ENCODE peak calls at places on chromosomes 7 and 10, in five cellular contexts. One of them, this sample, is unnamed.

GRCh38 chr10:50347394-50347802 is 96.1 kb upstream of the ASAH2 start:
- DNase-seq in GM12878: peak; percentile 89
- DNase-seq in ovary: no peak
- DNase-seq in heart left ventricle: no peak
- DNase-seq in A549: no peak
- DNase-seq in this sample: no peak

GRCh38 chr7:27745064-27745583 is 5.2 kb downstream of the TAX1BP1 start:
- DNase-seq in heart left ventricle: no peak
- DNase-seq in GM12878: no peak
- DNase-seq in ovary: peak; percentile 43
- DNase-seq in A549: peak; percentile 67
- DNase-seq in this sample: no peak

GRCh38 chr7:49775949-49776443 is 2.6 kb downstream of the VWC2 start:
- DNase-seq in heart left ventricle: no peak
- DNase-seq in A549: no peak
- DNase-seq in GM12878: no peak
- DNase-seq in ovary: no peak
- DNase-seq in this sample: no peak

GRCh38 chr10:80408198-80409085 is at the start of gene PRXL2A:
- DNase-seq in ovary: peak; percentile 87
- DNase-seq in A549: peak; percentile 92
- DNase-seq in heart left ventricle: peak; percentile 91
- DNase-seq in GM12878: no peak
- DNase-seq in this sample: peak; percentile 83

GRCh38 chr10:11450427-11450826 is 161.0 kb downstream of the USP6NL start:
- DNase-seq in GM12878: no peak
- DNase-seq in heart left ventricle: no peak
- DNase-seq in ovary: no peak
- DNase-seq in A549: no peak
- DNase-seq in this sample: no peak

GRCh38 chr10:125064681-125065492 is 95.5 kb downstream of the CTBP2 start:
- DNase-seq in A549: no peak
- DNase-seq in ovary: peak; percentile 18
- DNase-seq in heart left ventricle: no peak
- DNase-seq in GM12878: peak; percentile 95
- DNase-seq in this sample: no peak

GRCh38 chr10:4043897-4044296 is 258.9 kb upstream of the KLF6 start:
- DNase-seq in GM12878: no peak
- DNase-seq in ovary: no peak
- DNase-seq in A549: no peak
- DNase-seq in heart left ventricle: peak; percentile 21
- DNase-seq in this sample: no peak

GRCh38 chr10:124224331-124225028 is 131.1 kb upstream of the CHST15 start:
- DNase-seq in A549: no peak
- DNase-seq in ovary: no peak
- DNase-seq in GM12878: no peak
- DNase-seq in heart left ventricle: no peak
- DNase-seq in this sample: peak; percentile 84

GRCh38 chr7:126001344-126001743 is 1071.7 kb upstream of the POT1 start:
- DNase-seq in A549: no peak
- DNase-seq in GM12878: no peak
- DNase-seq in heart left ventricle: no peak
- DNase-seq in ovary: no peak
- DNase-seq in this sample: no peak

GRCh38 chr10:76885815-76886214 is 751.8 kb downstream of the KCNMA1 start:
- DNase-seq in ovary: no peak
- DNase-seq in A549: no peak
- DNase-seq in heart left ventricle: peak; percentile 23
- DNase-seq in GM12878: no peak
- DNase-seq in this sample: no peak

GRCh38 chr10:16965740-16966447 is 148.7 kb upstream of the RSU1 start:
- DNase-seq in ovary: peak; percentile 53
- DNase-seq in heart left ventricle: no peak
- DNase-seq in GM12878: no peak
- DNase-seq in A549: peak; percentile 60
- DNase-seq in this sample: no peak

GRCh38 chr7:114243019-114243507 is 171.6 kb upstream of the FOXP2 start:
- DNase-seq in A549: no peak
- DNase-seq in ovary: no peak
- DNase-seq in heart left ventricle: no peak
- DNase-seq in GM12878: no peak
- DNase-seq in this sample: no peak

GRCh38 chr7:111198255-111198654 is 107.3 kb downstream of the LRRN3 start:
- DNase-seq in GM12878: no peak
- DNase-seq in ovary: no peak
- DNase-seq in heart left ventricle: no peak
- DNase-seq in A549: no peak
- DNase-seq in this sample: no peak

GRCh38 chr10:31418481-31418880 is 99.5 kb downstream of the ZEB1 start:
- DNase-seq in A549: no peak
- DNase-seq in GM12878: no peak
- DNase-seq in heart left ventricle: no peak
- DNase-seq in ovary: no peak
- DNase-seq in this sample: no peak

GRCh38 chr7:121561717-121562116 is 165.6 kb upstream of the FAM3C start:
- DNase-seq in A549: no peak
- DNase-seq in heart left ventricle: no peak
- DNase-seq in GM12878: no peak
- DNase-seq in ovary: no peak
- DNase-seq in this sample: no peak

GRCh38 chr7:42236266-42237161 is 495 bp downstream of the GLI3 start:
- DNase-seq in heart left ventricle: peak; percentile 57
- DNase-seq in A549: peak; percentile 18
- DNase-seq in ovary: peak; percentile 77
- DNase-seq in GM12878: no peak
- DNase-seq in this sample: peak; percentile 79

GRCh38 chr7:16851829-16852228 is 30.0 kb downstream of the AGR3 start:
- DNase-seq in A549: no peak
- DNase-seq in GM12878: no peak
- DNase-seq in heart left ventricle: no peak
- DNase-seq in ovary: no peak
- DNase-seq in this sample: no peak

GRCh38 chr7:128829391-128830166 is 627 bp upstream of the FLNC start:
- DNase-seq in GM12878: no peak
- DNase-seq in heart left ventricle: peak; percentile 65
- DNase-seq in ovary: peak; percentile 47
- DNase-seq in A549: no peak
- DNase-seq in this sample: no peak

GRCh38 chr7:100602889-100603696 is 930 bp downstream of the PCOLCE start:
- DNase-seq in ovary: peak; percentile 92
- DNase-seq in GM12878: no peak
- DNase-seq in A549: no peak
- DNase-seq in heart left ventricle: peak; percentile 77
- DNase-seq in this sample: peak; percentile 87

GRCh38 chr7:40923631-40924030 is 779.3 kb downstream of the INHBA start:
- DNase-seq in heart left ventricle: no peak
- DNase-seq in ovary: no peak
- DNase-seq in A549: no peak
- DNase-seq in GM12878: no peak
- DNase-seq in this sample: no peak

GRCh38 chr7:151117565-151117964 is 31.3 kb downstream of the AGAP3 start:
- DNase-seq in GM12878: no peak
- DNase-seq in A549: no peak
- DNase-seq in ovary: no peak
- DNase-seq in heart left ventricle: no peak
- DNase-seq in this sample: no peak

GRCh38 chr10:86311176-86311575 is 55.4 kb downstream of the GRID1 start:
- DNase-seq in A549: no peak
- DNase-seq in GM12878: no peak
- DNase-seq in heart left ventricle: no peak
- DNase-seq in ovary: no peak
- DNase-seq in this sample: no peak

GRCh38 chr7:19011212-19011611 is 106.2 kb downstream of the TWIST1 start:
- DNase-seq in GM12878: no peak
- DNase-seq in ovary: no peak
- DNase-seq in A549: no peak
- DNase-seq in heart left ventricle: no peak
- DNase-seq in this sample: no peak

GRCh38 chr10:133088524-133089460 is 1.1 kb downstream of the ADGRA1 start:
- DNase-seq in GM12878: no peak
- DNase-seq in heart left ventricle: no peak
- DNase-seq in A549: no peak
- DNase-seq in ovary: no peak
- DNase-seq in this sample: no peak

GRCh38 chr7:150378115-150378852 is 846 bp upstream of the ZNF775 start:
- DNase-seq in A549: peak; percentile 72
- DNase-seq in ovary: peak; percentile 67
- DNase-seq in heart left ventricle: peak; percentile 64
- DNase-seq in GM12878: no peak
- DNase-seq in this sample: no peak

GRCh38 chr7:51316262-51316665 is 345 bp downstream of the COBL start:
- DNase-seq in A549: peak; percentile 76
- DNase-seq in ovary: peak; percentile 24
- DNase-seq in GM12878: no peak
- DNase-seq in heart left ventricle: no peak
- DNase-seq in this sample: no peak

GRCh38 chr10:86922553-86922961 is 34.9 kb downstream of the MMRN2 start:
- DNase-seq in GM12878: no peak
- DNase-seq in A549: no peak
- DNase-seq in heart left ventricle: no peak
- DNase-seq in ovary: no peak
- DNase-seq in this sample: no peak

GRCh38 chr10:118455181-118455695 is 113.1 kb upstream of the FAM204A start:
- DNase-seq in heart left ventricle: no peak
- DNase-seq in GM12878: no peak
- DNase-seq in ovary: no peak
- DNase-seq in A549: no peak
- DNase-seq in this sample: no peak

GRCh38 chr7:142626420-142627035 is 122.7 kb upstream of the PRSS1 start:
- DNase-seq in heart left ventricle: peak; percentile 24
- DNase-seq in A549: peak; percentile 16
- DNase-seq in ovary: peak; percentile 28
- DNase-seq in GM12878: no peak
- DNase-seq in this sample: no peak

GRCh38 chr10:90337316-90337715 is 520.5 kb downstream of the HTR7 start:
- DNase-seq in A549: no peak
- DNase-seq in GM12878: no peak
- DNase-seq in heart left ventricle: no peak
- DNase-seq in ovary: no peak
- DNase-seq in this sample: no peak

GRCh38 chr10:14573666-14574261 is 200.9 kb downstream of the FAM107B start:
- DNase-seq in ovary: no peak
- DNase-seq in heart left ventricle: no peak
- DNase-seq in GM12878: no peak
- DNase-seq in A549: no peak
- DNase-seq in this sample: no peak

DNA sequence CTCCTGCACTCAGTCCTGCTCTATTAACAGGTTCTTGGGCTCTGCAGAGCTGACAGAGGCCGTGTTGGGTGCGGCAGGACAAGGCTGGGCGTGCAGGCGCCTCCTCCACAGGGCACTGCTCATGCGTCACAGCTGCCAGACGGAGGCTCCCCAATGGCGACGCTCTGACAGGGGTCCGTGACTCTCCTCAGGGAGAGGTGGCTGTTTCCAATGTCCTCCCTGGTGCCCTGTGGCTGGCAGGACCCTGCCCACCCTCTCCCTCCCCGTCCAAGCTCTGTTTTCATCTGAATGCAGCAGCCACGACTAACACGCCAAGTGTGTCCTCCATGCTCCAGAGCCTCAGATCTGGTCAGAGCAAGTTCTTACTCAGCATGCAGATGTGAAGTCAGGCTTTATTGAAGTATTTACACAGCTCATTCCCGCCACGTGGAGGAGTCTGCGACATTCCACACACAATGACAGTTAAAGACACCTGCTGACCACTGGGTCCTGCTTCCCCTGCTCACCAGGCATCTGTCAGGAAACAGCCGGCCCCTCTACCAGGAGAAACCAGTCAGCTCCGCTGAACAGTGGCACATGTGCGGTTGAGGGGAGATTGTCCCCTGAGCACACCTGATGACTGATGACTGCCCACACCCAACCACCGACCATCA is 116.7 kb downstream of the VIPR2 start:
- DNase-seq in GM12878: no peak
- DNase-seq in heart left ventricle: no peak
- DNase-seq in ovary: no peak
- DNase-seq in A549: no peak
- DNase-seq in this sample: peak; percentile 50
- H3K27ac ChIP-seq in GM12878: no peak overlapping the region
- H3K27ac ChIP-seq in heart left ventricle: no peak overlapping the region
- H3K27ac ChIP-seq in ovary: peak overlapping the region; percentile 12
- H3K27ac ChIP-seq in A549: no peak overlapping the region
- H3K27ac ChIP-seq in this sample: peak overlapping the region; percentile 17

DNA sequence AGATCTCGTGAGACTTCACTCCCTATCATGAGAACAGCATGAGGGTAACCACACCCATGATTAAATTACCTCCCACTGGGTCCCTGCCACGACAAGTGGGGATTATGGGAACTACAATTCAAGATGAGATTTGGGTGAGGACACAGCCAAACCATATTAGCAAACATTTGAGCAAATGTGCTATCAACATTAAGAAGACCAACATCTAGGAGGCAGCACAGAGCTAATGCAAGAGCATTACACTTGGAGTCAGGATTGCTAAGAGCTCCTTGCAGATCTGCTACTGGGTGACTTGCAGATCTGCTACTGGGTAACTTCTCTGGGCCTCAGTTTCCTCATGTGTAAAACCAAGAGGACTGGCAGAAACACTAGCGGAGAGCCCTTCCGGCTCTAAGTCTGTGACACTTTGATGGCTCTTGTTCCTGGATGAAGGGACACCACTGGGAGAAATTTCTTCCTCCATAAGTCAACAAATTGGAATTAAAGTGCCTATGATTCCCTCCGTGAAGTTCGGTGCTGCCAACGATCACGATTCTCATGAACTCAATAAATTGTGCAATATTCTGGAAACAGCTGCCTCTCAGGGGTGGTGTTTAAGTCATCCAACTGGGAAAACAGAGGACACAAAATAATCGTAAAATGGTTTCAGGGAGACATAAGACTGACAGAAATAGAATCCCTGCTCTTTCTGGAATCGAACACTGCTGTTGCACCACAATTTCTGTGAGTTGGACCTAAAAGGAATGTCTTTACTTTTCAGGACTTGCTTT is 115.8 kb upstream of the ITGB1 start:
- DNase-seq in ovary: no peak
- DNase-seq in GM12878: no peak
- DNase-seq in heart left ventricle: no peak
- DNase-seq in A549: no peak
- DNase-seq in this sample: no peak
- H3K4me3 ChIP-seq in ovary: no peak overlapping the region
- H3K4me3 ChIP-seq in GM12878: no peak overlapping the region
- H3K4me3 ChIP-seq in heart left ventricle: no peak overlapping the region
- H3K4me3 ChIP-seq in A549: no peak overlapping the region
- H3K4me3 ChIP-seq in this sample: peak overlapping the region; percentile 3

DNA sequence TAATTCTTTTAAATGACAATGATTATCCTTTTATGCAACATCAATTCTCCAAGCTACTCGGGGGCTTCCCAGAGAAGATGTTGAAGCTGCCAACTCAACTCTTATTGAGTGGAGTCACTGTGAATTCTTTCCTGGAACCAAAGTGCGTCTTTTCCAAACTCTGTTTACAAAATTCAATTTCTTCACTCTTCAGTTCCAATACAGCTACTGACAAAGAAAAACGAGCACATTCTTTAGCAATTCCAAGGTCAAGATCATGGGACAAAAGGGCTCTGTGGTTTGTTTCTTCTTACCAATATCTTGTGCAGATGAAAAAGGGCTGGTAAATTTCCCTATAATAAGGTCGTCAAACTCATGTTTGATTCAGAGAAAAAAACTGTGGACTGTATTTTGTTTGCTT is 74.2 kb downstream of the FAS start:
- DNase-seq in A549: no peak
- DNase-seq in ovary: no peak
- DNase-seq in heart left ventricle: no peak
- DNase-seq in GM12878: no peak
- DNase-seq in this sample: no peak
- TF ChIP-seq CTCF in A549: no peak
- TF ChIP-seq CTCF in ovary: no peak
- TF ChIP-seq CTCF in heart left ventricle: no peak
- TF ChIP-seq CTCF in GM12878: no peak
- TF ChIP-seq CTCF in this sample: no peak

GRCh38 chr7:95046494-95047240 is 139.3 kb downstream of the PPP1R9A start:
- DNase-seq in heart left ventricle: no peak
- DNase-seq in ovary: no peak
- DNase-seq in GM12878: no peak
- DNase-seq in A549: no peak
- DNase-seq in this sample: no peak
- H3K27ac ChIP-seq in heart left ventricle: no peak overlapping the region
- H3K27ac ChIP-seq in ovary: no peak overlapping the region
- H3K27ac ChIP-seq in GM12878: no peak overlapping the region
- H3K27ac ChIP-seq in A549: no peak overlapping the region
- H3K27ac ChIP-seq in this sample: no peak overlapping the region